ENCODE peak calls at places on chromosome 1, in nine cellular contexts. H, J, Z, G, B, Q, P, S and M are unnamed samples.

GRCh38 chr1:206939841-206940587 is 6.3 kb downstream of the PIGR start:
- DNase-seq in H (no peak), J (no peak), Z (no peak), G (no peak), B (no peak), Q (no peak), P (no peak), S (no peak), M (peak)

GRCh38 chr1:213148905-213149304 is 97.9 kb downstream of the RPS6KC1 start:
- DNase-seq in H (no peak), J (no peak), Z (no peak), G (no peak), B (no peak), Q (no peak), P (no peak), S (no peak), M (no peak)

GRCh38 chr1:81113688-81114087 is 687.0 kb upstream of the ADGRL2 start:
- DNase-seq in H (no peak), J (no peak), Z (no peak), G (no peak), B (no peak), Q (no peak), P (no peak), S (no peak), M (no peak)

GRCh38 chr1:206674745-206675175 is 9.9 kb upstream of the MAPKAPK2 start:
- DNase-seq in H (no peak), J (peak), Z (peak), G (no peak), B (no peak), Q (peak), P (no peak), S (no peak), M (peak)

GRCh38 chr1:209106237-209106741 is 477.2 kb upstream of the CAMK1G start:
- DNase-seq in H (peak), J (no peak), Z (no peak), G (no peak), B (peak), Q (peak), P (no peak), S (no peak), M (no peak)

GRCh38 chr1:89887270-89887669 is 66.4 kb downstream of the LRRC8D start:
- DNase-seq in H (no peak), J (no peak), Z (no peak), G (no peak), B (no peak), Q (no peak), P (no peak), S (no peak), M (no peak)

GRCh38 chr1:147246044-147246690 is 3.7 kb downstream of the CHD1L start:
- DNase-seq in H (no peak), J (no peak), Z (no peak), G (no peak), B (no peak), Q (no peak), P (no peak), S (no peak), M (no peak)

GRCh38 chr1:33507661-33508060 is 35.2 kb downstream of the ZSCAN20 start:
- DNase-seq in H (no peak), J (no peak), Z (no peak), G (no peak), B (no peak), Q (no peak), P (no peak), S (no peak), M (no peak)

GRCh38 chr1:217403321-217403720 is 227.6 kb downstream of the GPATCH2 start:
- DNase-seq in H (no peak), J (no peak), Z (no peak), G (no peak), B (no peak), Q (no peak), P (no peak), S (no peak), M (no peak)

GRCh38 chr1:203638914-203639313 is 12.3 kb downstream of the ATP2B4 start:
- DNase-seq in H (no peak), J (peak), Z (no peak), G (no peak), B (no peak), Q (no peak), P (no peak), S (no peak), M (no peak)

GRCh38 chr1:67020304-67020703 is 33.6 kb downstream of the SLC35D1 start:
- DNase-seq in H (no peak), J (no peak), Z (no peak), G (no peak), B (no peak), Q (no peak), P (no peak), S (no peak), M (no peak)

GRCh38 chr1:1619917-1620361 is 4.6 kb downstream of the MIB2 start:
- DNase-seq in H (no peak), J (no peak), Z (no peak), G (no peak), B (no peak), Q (no peak), P (no peak), S (peak), M (no peak)

GRCh38 chr1:16029288-16029687 is 7.5 kb downstream of the CLCNKA start:
- DNase-seq in H (no peak), J (no peak), Z (no peak), G (no peak), B (no peak), Q (no peak), P (no peak), S (no peak), M (no peak)

GRCh38 chr1:90837420-90837819 is 120.3 kb upstream of the BARHL2 start:
- DNase-seq in H (no peak), J (no peak), Z (no peak), G (no peak), B (no peak), Q (no peak), P (no peak), S (no peak), M (no peak)

GRCh38 chr1:156471496-156472490 is 28.8 kb downstream of the MEF2D start:
- DNase-seq in H (peak), J (peak), Z (no peak), G (no peak), B (peak), Q (peak), P (no peak), S (no peak), M (peak)

GRCh38 chr1:161130266-161130665 is 2.2 kb downstream of the DEDD start:
- DNase-seq in H (no peak), J (no peak), Z (no peak), G (no peak), B (no peak), Q (no peak), P (no peak), S (no peak), M (no peak)

GRCh38 chr1:67285780-67286488 is 21.7 kb upstream of the IL12RB2 start:
- DNase-seq in H (no peak), J (no peak), Z (no peak), G (no peak), B (no peak), Q (no peak), P (no peak), S (no peak), M (no peak)

GRCh38 chr1:2300851-2301606 is 72.9 kb downstream of the SKI start:
- DNase-seq in H (no peak), J (peak), Z (no peak), G (peak), B (no peak), Q (no peak), P (no peak), S (peak), M (peak)

GRCh38 chr1:152459596-152460528 is 45.8 kb upstream of the CRNN start:
- DNase-seq in H (peak), J (peak), Z (peak), G (peak), B (peak), Q (no peak), P (peak), S (peak), M (peak)